ENCODE peak calls at places on chromosomes 3 and 15, in five cellular contexts. F, E, L, N and Y are unnamed samples. For H3K4me1, the result is how much of the 10 kb centered on the place peaks cover.

GRCh38 chr3:23706116-23706515 is 99.6 kb upstream of the UBE2E1 start:
- DNase-seq in F (no peak), E (no peak), L (no peak), N (no peak), Y (no peak)

GRCh38 chr15:73388256-73388781 is 19.6 kb upstream of the HCN4 start:
- DNase-seq in F (peak), E (no peak), L (no peak), N (no peak), Y (no peak)

GRCh38 chr3:152257246-152258074 is 11.3 kb upstream of the MBNL1 start:
- DNase-seq in F (no peak), E (no peak), L (peak), N (no peak), Y (peak)

GRCh38 chr15:60982249-60982932 is 246.7 kb downstream of the RORA start:
- DNase-seq in F (no peak), E (no peak), L (no peak), N (no peak), Y (no peak)

GRCh38 chr3:167110906-167111305 is 269.2 kb downstream of the ZBBX start:
- DNase-seq in F (no peak), E (peak), L (no peak), N (no peak), Y (no peak)

GRCh38 chr15:53759333-53759975 is at the start of gene WDR72:
- DNase-seq in F (peak), E (no peak), L (no peak), N (no peak), Y (no peak)

GRCh38 chr15:67109141-67110034 is 44.0 kb downstream of the SMAD3 start:
- DNase-seq in F (peak), E (peak), L (no peak), N (peak), Y (peak)

GRCh38 chr15:70181626-70182255 is 84.0 kb upstream of the TLE3 start:
- DNase-seq in F (no peak), E (no peak), L (no peak), N (no peak), Y (no peak)

GRCh38 chr3:133734305-133734704 is 11.9 kb upstream of the TF start:
- DNase-seq in F (no peak), E (no peak), L (no peak), N (no peak), Y (no peak)

GRCh38 chr15:101065570-101066221 is 146.5 kb downstream of the LRRK1 start:
- DNase-seq in F (no peak), E (no peak), L (no peak), N (no peak), Y (no peak)

GRCh38 chr15:52021892-52022540 is 3.0 kb downstream of the MAPK6 start:
- DNase-seq in F (no peak), E (no peak), L (no peak), N (no peak), Y (no peak)

GRCh38 chr3:169659858-169660614 is 3.5 kb downstream of the MECOM start:
- DNase-seq in F (no peak), E (no peak), L (peak), N (no peak), Y (no peak)

GRCh38 chr3:162217603-162218002 is 721.0 kb downstream of the OTOL1 start:
- DNase-seq in F (peak), E (no peak), L (no peak), N (no peak), Y (no peak)

GRCh38 chr15:89910891-89911626 is 1.7 kb downstream of the ARPIN start:
- DNase-seq in F (no peak), E (no peak), L (no peak), N (no peak), Y (no peak)

GRCh38 chr3:144754076-144754783 is 782.6 kb downstream of the DIPK2A start:
- DNase-seq in F (no peak), E (no peak), L (no peak), N (no peak), Y (no peak)

GRCh38 chr15:88477885-88478284 is 10.4 kb downstream of the MRPS11 start:
- DNase-seq in F (no peak), E (no peak), L (no peak), N (no peak), Y (no peak)

GRCh38 chr3:4593014-4593413 is 99.9 kb downstream of the ITPR1 start:
- DNase-seq in F (no peak), E (no peak), L (no peak), N (no peak), Y (no peak)

GRCh38 chr15:81280696-81281095 is 43.2 kb downstream of the STARD5 start:
- DNase-seq in F (no peak), E (no peak), L (no peak), N (no peak), Y (no peak)
- H3K4me1 ChIP-seq in F (under half), E (under half), L (under half), N (under half), Y (under half)

DNA sequence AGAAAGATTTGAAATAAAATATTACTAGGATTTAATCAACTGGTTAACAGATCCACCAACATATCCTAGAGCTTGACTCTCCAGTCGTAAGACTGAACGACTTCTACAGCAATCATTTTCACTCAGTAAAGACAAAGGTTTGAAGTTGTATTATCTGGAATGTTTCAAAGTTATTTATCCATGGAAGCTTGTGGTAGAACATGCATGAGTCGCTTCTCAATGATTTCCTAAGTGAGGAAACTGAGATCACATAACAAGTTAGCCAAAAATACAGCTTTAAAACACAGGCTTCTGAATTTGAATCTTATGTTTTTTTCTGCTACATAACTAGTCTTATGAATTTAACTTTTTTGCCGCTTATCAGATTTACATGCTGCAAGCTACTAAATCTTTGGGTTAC is 241.8 kb downstream of the FOXP1 start:
- DNase-seq in F (no peak), E (no peak), L (no peak), N (no peak), Y (no peak)
- H3K4me1 ChIP-seq in F (under half), E (under half), L (under half), N (under half), Y (under half)

GRCh38 chr3:172140499-172141391 is 101.4 kb downstream of the FNDC3B start:
- DNase-seq in F (peak), E (no peak), L (no peak), N (no peak), Y (no peak)
- H3K4me1 ChIP-seq in F (half or more), E (half or more), L (under half), N (under half), Y (under half)

GRCh38 chr15:39125904-39126303 is 455.0 kb upstream of the THBS1 start:
- DNase-seq in F (peak), E (no peak), L (peak), N (no peak), Y (peak)

GRCh38 chr15:39124155-39124924 is 456.5 kb upstream of the THBS1 start:
- DNase-seq in F (no peak), E (no peak), L (no peak), N (no peak), Y (no peak)

GRCh38 chr15:39127151-39127815 is 453.6 kb upstream of the THBS1 start:
- DNase-seq in F (no peak), E (no peak), L (no peak), N (no peak), Y (no peak)

GRCh38 chr15:39127925-39128617 is 452.8 kb upstream of the THBS1 start:
- DNase-seq in F (peak), E (no peak), L (no peak), N (no peak), Y (no peak)

GRCh38 chr15:39124925-39125625 is 455.8 kb upstream of the THBS1 start:
- DNase-seq in F (no peak), E (no peak), L (no peak), N (no peak), Y (no peak)
- H3K4me1 ChIP-seq in F (under half), E (under half), L (under half), N (under half), Y (under half)

GRCh38 chr15:63484433-63484832 is 20.0 kb upstream of the USP3 start:
- DNase-seq in F (no peak), E (no peak), L (no peak), N (no peak), Y (no peak)

GRCh38 chr15:63480441-63480821 is 24.0 kb upstream of the USP3 start:
- DNase-seq in F (no peak), E (no peak), L (no peak), N (no peak), Y (no peak)

GRCh38 chr15:63482874-63483323 is 21.5 kb upstream of the USP3 start:
- DNase-seq in F (no peak), E (no peak), L (no peak), N (no peak), Y (no peak)

GRCh38 chr15:63481105-63481810 is 23.1 kb upstream of the USP3 start:
- DNase-seq in F (no peak), E (no peak), L (no peak), N (no peak), Y (no peak)

DNA sequence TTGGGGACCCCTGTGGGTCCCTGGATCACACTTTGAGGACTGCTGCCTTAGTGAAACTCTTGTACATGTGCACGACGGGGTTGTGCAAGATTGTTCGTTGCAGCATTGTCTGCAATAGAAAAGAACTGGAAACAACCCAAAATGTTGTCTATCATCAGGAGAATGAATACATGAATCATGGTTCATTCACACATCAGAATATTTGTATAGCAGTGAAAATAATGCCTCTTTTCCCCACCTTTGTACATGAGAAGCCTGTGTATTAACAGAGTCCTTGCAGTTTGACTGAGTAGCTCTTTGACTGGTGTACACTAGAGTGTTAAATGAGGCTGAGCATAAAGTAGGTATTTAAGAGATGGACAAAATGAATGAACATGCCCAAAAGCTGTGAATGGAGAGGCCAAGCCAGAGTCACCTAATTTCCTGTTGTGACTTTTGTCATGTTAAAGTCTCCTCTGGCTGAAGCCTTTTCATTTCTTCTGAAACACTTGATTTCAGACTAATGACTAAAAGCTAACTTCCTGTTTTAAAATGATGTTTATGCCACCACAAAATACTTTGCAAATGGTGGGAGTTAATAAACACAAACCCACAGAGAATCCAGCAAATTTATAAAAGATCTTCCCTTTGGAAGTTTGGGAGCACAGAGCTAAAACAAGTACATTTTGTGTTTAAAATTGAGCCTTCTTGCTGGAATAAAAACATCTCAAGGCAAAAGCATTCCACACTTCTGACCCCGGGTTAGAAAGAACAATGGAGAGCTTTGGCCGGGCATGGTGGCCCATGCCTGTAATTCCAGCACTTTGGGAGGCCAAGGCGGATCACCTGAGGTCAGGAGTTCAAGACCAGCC is 20.6 kb upstream of the USP3 start:
- DNase-seq in F (no peak), E (no peak), L (no peak), N (no peak), Y (no peak)
- H3K4me1 ChIP-seq in F (under half), E (under half), L (half or more), N (under half), Y (half or more)

GRCh38 chr15:74776851-74777768 is 4.8 kb upstream of the CSK start:
- DNase-seq in F (no peak), E (no peak), L (peak), N (no peak), Y (peak)

GRCh38 chr15:74778599-74778970 is 3.3 kb upstream of the CSK start:
- DNase-seq in F (no peak), E (no peak), L (no peak), N (no peak), Y (no peak)

GRCh38 chr15:74775894-74776293 is 6.0 kb upstream of the CSK start:
- DNase-seq in F (no peak), E (no peak), L (no peak), N (no peak), Y (no peak)

GRCh38 chr15:74779162-74779648 is 2.7 kb upstream of the CSK start:
- DNase-seq in F (no peak), E (no peak), L (no peak), N (no peak), Y (no peak)

GRCh38 chr15:74777769-74778598 is 3.9 kb upstream of the CSK start:
- DNase-seq in F (no peak), E (no peak), L (no peak), N (no peak), Y (no peak)
- H3K4me1 ChIP-seq in F (under half), E (under half), L (half or more), N (under half), Y (half or more)